ENCODE peak calls at places on chromosomes 16 and 17, in eight cellular contexts. W, K, P, G, H, E, D and X are unnamed samples.

GRCh38 chr16:3954411-3954921 is 74.0 kb upstream of the CREBBP start:
- DNase-seq in H (no peak), E (peak), K (peak), G (no peak), D (no peak), W (no peak), P (peak), X (no peak)

GRCh38 chr16:885391-885790 is 84.9 kb upstream of the GNG13 start:
- DNase-seq in P (no peak), H (no peak), K (no peak), D (no peak), W (no peak), E (no peak), G (no peak), X (no peak)

GRCh38 chr16:60945225-60945624 is 1091.0 kb downstream of the CDH8 start:
- DNase-seq in G (no peak), D (no peak), H (peak), K (no peak), P (no peak), W (no peak), E (no peak), X (peak)

GRCh38 chr17:2262146-2262587 is 41.4 kb downstream of the SMG6 start:
- DNase-seq in G (no peak), P (no peak), E (peak), W (no peak), D (no peak), K (peak), H (peak), X (no peak)

GRCh38 chr17:61157246-61157887 is 242.3 kb upstream of the TBX2 start:
- DNase-seq in P (no peak), K (peak), G (no peak), E (peak), D (no peak), W (no peak), H (peak), X (no peak)

GRCh38 chr16:87939562-87940423 is 3.5 kb upstream of the CA5A start:
- DNase-seq in H (no peak), K (no peak), W (no peak), D (no peak), P (peak), G (no peak), E (no peak), X (no peak)

GRCh38 chr16:53991181-53992056 is 287.5 kb downstream of the FTO start:
- DNase-seq in H (peak), K (peak), E (peak), D (no peak), P (no peak), G (no peak), W (no peak), X (no peak)

GRCh38 chr16:87806608-87807546 is 41.1 kb upstream of the KLHDC4 start:
- DNase-seq in P (no peak), E (peak), H (peak), K (peak), D (no peak), G (peak), W (peak), X (peak)

GRCh38 chr17:50425682-50426471 is at the start of gene ACSF2:
- DNase-seq in H (peak), K (peak), D (peak), P (peak), W (peak), G (peak), E (peak), X (no peak)

GRCh38 chr17:77429985-77430752 is 289.4 kb downstream of the SEC14L1 start:
- DNase-seq in G (peak), P (peak), W (peak), H (peak), D (peak), K (peak), E (peak), X (no peak)

GRCh38 chr16:23848958-23849357 is 13.2 kb downstream of the PRKCB start:
- DNase-seq in E (no peak), G (no peak), D (no peak), P (no peak), K (no peak), W (peak), H (no peak), X (no peak)

DNA sequence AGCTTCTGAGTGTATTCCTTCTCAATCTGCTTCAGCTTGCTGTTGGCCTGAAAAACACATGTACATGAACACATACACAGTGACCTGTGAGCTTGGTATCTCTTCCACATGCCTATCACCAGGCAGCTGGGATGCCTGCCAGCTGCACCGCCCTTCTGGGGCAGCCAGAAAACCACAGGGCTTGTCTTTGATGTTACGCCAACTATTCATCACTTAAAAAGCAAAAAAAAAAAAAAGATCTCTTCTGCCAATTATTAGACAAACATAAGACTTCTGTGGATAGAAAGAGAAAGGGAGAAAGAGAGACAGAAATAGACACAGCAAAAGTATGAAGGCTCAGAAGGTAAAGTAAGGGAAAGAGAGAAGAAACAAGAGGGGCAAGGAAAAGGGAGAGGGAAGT is 189.2 kb upstream of the AXIN2 start:
- DNase-seq in K (peak), W (peak), H (peak), P (peak), D (peak), E (peak), G (peak), X (peak)
- TF ChIP-seq CTCF in K (no peak), W (no peak), H (no peak), P (no peak), D (no peak), E (no peak), G (no peak), X (no peak)

GRCh38 chr17:81398170-81398854 is 3.1 kb downstream of the BAHCC1 start:
- DNase-seq in P (peak), G (no peak), E (peak), W (no peak), K (peak), H (peak), D (no peak), X (no peak)
- H3K4me3 ChIP-seq in P (peak), G (peak), E (peak), W (no peak), K (peak), H (peak), D (peak), X (peak)

GRCh38 chr16:20349615-20350014 is 2.9 kb downstream of the UMOD start:
- DNase-seq in P (no peak), E (no peak), D (no peak), G (no peak), K (no peak), W (no peak), H (no peak), X (no peak)
- TF ChIP-seq CTCF in P (no peak), E (no peak), D (no peak), G (no peak), K (no peak), W (no peak), H (no peak), X (no peak)

GRCh38 chr17:82756166-82756565 is 4.3 kb downstream of the TBCD start:
- DNase-seq in H (no peak), P (peak), W (no peak), K (no peak), G (no peak), D (no peak), E (no peak), X (no peak)

GRCh38 chr17:82753201-82753464 is 1.3 kb downstream of the TBCD start:
- DNase-seq in E (no peak), G (no peak), P (peak), H (no peak), K (no peak), D (no peak), W (no peak), X (no peak)

GRCh38 chr17:82753516-82753915 is 1.7 kb downstream of the TBCD start:
- DNase-seq in K (no peak), G (no peak), D (no peak), E (no peak), H (no peak), W (no peak), P (peak), X (no peak)

GRCh38 chr17:82752371-82753200 is 721 bp downstream of the TBCD start:
- DNase-seq in D (peak), G (peak), K (no peak), E (no peak), H (peak), P (peak), W (peak), X (no peak)

GRCh38 chr17:82754297-82755208 is 2.7 kb downstream of the TBCD start:
- DNase-seq in G (no peak), D (no peak), P (peak), H (peak), E (no peak), W (no peak), K (no peak), X (peak)
- H3K4me3 ChIP-seq in G (no peak), D (no peak), P (no peak), H (peak), E (no peak), W (no peak), K (no peak), X (peak)

GRCh38 chr16:65702707-65703402 is 581.0 kb upstream of the CDH11 start:
- DNase-seq in D (no peak), K (no peak), W (no peak), H (no peak), P (no peak), G (no peak), E (no peak), X (no peak)

GRCh38 chr16:65700599-65700998 is 578.7 kb upstream of the CDH11 start:
- DNase-seq in H (no peak), E (peak), D (no peak), P (no peak), W (no peak), K (no peak), G (no peak), X (no peak)

GRCh38 chr16:65698943-65699342 is 577.1 kb upstream of the CDH11 start:
- DNase-seq in W (no peak), P (no peak), H (no peak), E (peak), K (peak), G (no peak), D (no peak), X (peak)

GRCh38 chr16:65697516-65697915 is 575.7 kb upstream of the CDH11 start:
- DNase-seq in W (no peak), D (no peak), K (no peak), E (no peak), H (no peak), G (no peak), P (no peak), X (no peak)

DNA sequence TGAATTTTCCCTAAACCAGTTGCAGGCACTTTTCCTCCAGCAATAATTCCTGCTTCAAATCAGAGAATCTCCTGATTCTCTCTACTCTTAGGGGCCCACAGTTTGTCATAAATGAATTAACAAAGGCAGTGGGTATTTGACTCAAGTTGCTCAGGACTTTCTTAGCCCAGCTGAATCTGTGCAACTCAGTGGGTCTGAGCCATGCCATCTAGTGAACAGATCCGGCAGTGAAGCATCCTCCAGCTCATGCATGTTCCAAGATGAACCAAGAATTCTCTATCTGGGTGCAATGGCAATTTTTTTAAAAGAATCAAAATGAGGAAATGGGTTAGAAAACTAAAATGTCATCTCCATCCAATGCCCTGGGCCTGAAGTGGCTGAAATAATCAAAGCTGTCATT is 575.2 kb upstream of the CDH11 start:
- DNase-seq in P (no peak), G (no peak), D (no peak), H (peak), K (no peak), E (peak), W (no peak), X (no peak)
- TF ChIP-seq CTCF in P (no peak), G (no peak), D (no peak), H (peak), K (peak), E (peak), W (no peak), X (peak)

GRCh38 chr16:7304257-7304656 is 28.4 kb upstream of the RBFOX1 start:
- DNase-seq in H (no peak), P (no peak), W (no peak), G (no peak), K (no peak), D (peak), E (no peak), X (no peak)

GRCh38 chr16:7303014-7303676 is 29.5 kb upstream of the RBFOX1 start:
- DNase-seq in W (no peak), P (peak), D (peak), K (no peak), E (no peak), G (peak), H (no peak), X (no peak)

GRCh38 chr16:7303677-7304200 is 28.9 kb upstream of the RBFOX1 start:
- DNase-seq in H (no peak), K (no peak), E (no peak), D (no peak), P (no peak), W (no peak), G (no peak), X (no peak)

DNA sequence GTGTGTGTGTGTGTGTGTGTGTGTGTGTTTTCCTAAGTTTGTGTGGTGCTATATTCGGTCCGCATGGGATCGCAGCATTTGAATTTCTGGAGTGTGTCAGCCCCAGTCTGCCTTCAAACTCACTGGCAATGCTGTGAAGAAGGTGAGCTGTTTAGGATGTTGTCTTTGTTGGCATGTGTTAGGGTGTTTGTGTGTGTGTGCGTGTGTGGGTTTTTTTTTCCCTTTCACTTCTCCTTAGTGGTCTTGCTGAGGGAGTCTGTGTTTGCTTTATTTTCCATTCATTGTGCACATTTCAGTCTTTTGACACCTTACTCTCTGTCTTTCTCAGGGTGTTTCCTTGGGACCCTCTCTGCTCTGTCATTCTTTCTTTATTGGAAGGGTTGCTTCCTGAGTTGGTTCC is 27.7 kb upstream of the RBFOX1 start:
- DNase-seq in H (no peak), G (no peak), E (no peak), P (no peak), W (no peak), D (no peak), K (no peak), X (no peak)
- H3K4me3 ChIP-seq in H (no peak), G (no peak), E (no peak), P (no peak), W (no peak), D (no peak), K (no peak), X (no peak)

GRCh38 chr16:50822671-50823070 is 80.8 kb downstream of the CYLD start:
- DNase-seq in G (no peak), W (no peak), H (no peak), E (no peak), D (no peak), K (no peak), P (no peak), X (no peak)

GRCh38 chr16:50819706-50820105 is 77.8 kb downstream of the CYLD start:
- DNase-seq in P (no peak), K (no peak), W (no peak), D (no peak), E (no peak), G (no peak), H (no peak), X (no peak)

GRCh38 chr16:50820225-50820624 is 78.3 kb downstream of the CYLD start:
- DNase-seq in P (no peak), D (no peak), K (no peak), W (no peak), E (no peak), H (no peak), G (no peak), X (no peak)

GRCh38 chr16:50818380-50818779 is 76.5 kb downstream of the CYLD start:
- DNase-seq in E (no peak), W (no peak), D (no peak), G (no peak), K (no peak), P (no peak), H (no peak), X (no peak)

GRCh38 chr16:50821586-50821985 is 79.7 kb downstream of the CYLD start:
- DNase-seq in H (peak), E (no peak), G (no peak), W (no peak), D (no peak), K (no peak), P (no peak), X (no peak)
- TF ChIP-seq CTCF in H (peak), E (no peak), G (no peak), W (no peak), D (no peak), K (no peak), P (no peak), X (peak)

DNA sequence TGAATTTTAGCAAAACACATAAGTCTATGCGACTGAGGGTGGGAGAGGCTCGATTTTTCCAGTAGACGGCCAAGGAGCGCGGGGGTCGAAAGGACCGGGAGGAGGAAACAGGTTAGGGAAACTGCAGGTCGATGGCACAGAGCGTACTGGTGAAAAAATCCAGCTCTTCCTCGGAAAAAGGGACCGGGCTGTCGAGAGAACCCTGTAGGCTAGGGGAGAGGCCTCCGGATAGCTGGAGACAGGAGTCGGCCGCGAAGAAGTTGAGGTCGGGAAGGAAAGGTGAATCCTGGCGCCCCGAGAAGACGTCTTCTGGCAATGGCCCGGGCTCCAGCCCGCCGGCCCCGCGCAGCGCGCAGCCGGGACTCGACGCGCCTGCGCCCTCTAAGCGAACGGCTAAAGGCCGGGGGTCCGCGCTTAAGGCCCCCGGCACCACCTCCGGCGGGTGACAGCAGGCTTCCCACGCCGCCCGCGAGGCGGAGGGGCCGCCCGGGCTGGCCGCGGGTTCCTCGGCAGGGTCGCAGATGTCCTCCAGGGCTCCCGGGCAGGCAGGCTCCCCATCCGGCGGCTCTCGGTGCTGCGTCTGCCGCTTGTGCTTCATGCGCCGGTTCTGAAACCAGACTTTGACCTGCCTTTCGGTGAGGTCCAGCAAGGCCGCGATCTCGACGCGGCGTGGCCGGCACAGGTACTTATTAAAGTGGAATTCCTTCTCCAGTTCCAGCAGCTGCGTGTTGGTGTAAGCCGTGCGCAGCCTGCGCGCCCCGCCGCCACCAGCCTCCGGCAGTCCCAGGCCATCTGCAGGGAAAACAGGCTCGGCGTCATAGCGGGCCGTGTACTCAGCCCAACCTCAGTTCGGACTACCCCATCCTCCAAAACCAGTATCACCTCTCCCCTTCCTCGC is 1.7 kb downstream of the HOXB2 start:
- DNase-seq in P (peak), E (peak), H (no peak), W (peak), K (peak), D (peak), G (peak), X (no peak)
- H3K4me3 ChIP-seq in P (peak), E (peak), H (peak), W (peak), K (peak), D (peak), G (peak), X (peak)

GRCh38 chr16:51022852-51023251 is 128.2 kb downstream of the SALL1 start:
- DNase-seq in E (no peak), H (no peak), G (no peak), W (no peak), D (no peak), K (no peak), P (no peak), X (no peak)

GRCh38 chr16:51012396-51012795 is 138.7 kb downstream of the SALL1 start:
- DNase-seq in P (no peak), H (no peak), G (no peak), E (no peak), W (no peak), D (no peak), K (no peak), X (no peak)

GRCh38 chr16:51017969-51018368 is 133.1 kb downstream of the SALL1 start:
- DNase-seq in H (no peak), D (no peak), P (no peak), W (no peak), G (no peak), E (no peak), K (no peak), X (no peak)
- TF ChIP-seq CTCF in H (no peak), D (no peak), P (no peak), W (no peak), G (no peak), E (no peak), K (no peak), X (no peak)

GRCh38 chr16:49560018-49560830 is 186.6 kb downstream of the C16orf78 start:
- DNase-seq in G (no peak), P (peak), W (no peak), H (peak), K (peak), D (no peak), E (peak), X (no peak)

GRCh38 chr16:49557070-49557446 is 183.5 kb downstream of the C16orf78 start:
- DNase-seq in E (no peak), K (no peak), G (no peak), P (no peak), D (no peak), W (no peak), H (no peak), X (no peak)

GRCh38 chr16:49559242-49559641 is 185.6 kb downstream of the C16orf78 start:
- DNase-seq in P (no peak), H (no peak), K (no peak), W (no peak), D (no peak), E (no peak), G (no peak), X (no peak)

GRCh38 chr16:49558451-49558850 is 184.8 kb downstream of the C16orf78 start:
- DNase-seq in G (no peak), P (no peak), K (no peak), W (no peak), D (no peak), H (no peak), E (no peak), X (no peak)

GRCh38 chr16:49556252-49557069 is 182.9 kb downstream of the C16orf78 start:
- DNase-seq in K (peak), E (peak), H (peak), G (no peak), P (no peak), W (peak), D (no peak), X (peak)
- H3K4me3 ChIP-seq in K (no peak), E (no peak), H (no peak), G (no peak), P (peak), W (no peak), D (no peak), X (no peak)